ENCODE peak calls at places on chromosome 17, in nine cellular contexts. F is vagina, G is HCT116, Z is IMR-90, B is upper lobe of left lung, C is breast epithelium, V is transverse colon, X is adrenal gland, I is GM12878. E is an unnamed sample.

GRCh38 chr17:2218426-2218825 is 85.2 kb downstream of the SMG6 start:
- DNase-seq in C (no peak), Z (no peak), G (no peak), I (no peak), X (no peak), V (no peak), B (no peak), F (no peak), E (no peak)

GRCh38 chr17:8226536-8227237 is 16.3 kb upstream of the AURKB start:
- DNase-seq in G (peak; percentile 91), I (peak; percentile 78), V (peak; percentile 81), X (peak; percentile 88), C (peak; percentile 77), F (no peak), Z (peak; percentile 91), B (peak; percentile 57), E (peak; percentile 36)

GRCh38 chr17:50689956-50690886 is 17.5 kb downstream of the ANKRD40 start:
- DNase-seq in Z (no peak), B (no peak), G (no peak), I (no peak), F (no peak), X (peak; percentile 64), C (no peak), V (no peak), E (no peak)

GRCh38 chr17:51056813-51057510 is 63.7 kb downstream of the SPAG9 start:
- DNase-seq in Z (peak; percentile 93), F (no peak), G (peak; percentile 32), X (peak; percentile 63), B (no peak), V (no peak), C (no peak), I (no peak), E (peak; percentile 33)

GRCh38 chr17:73013299-73013698 is 79.2 kb downstream of the SLC39A11 start:
- DNase-seq in G (no peak), B (no peak), I (no peak), X (no peak), V (no peak), Z (no peak), C (no peak), F (no peak), E (no peak)

GRCh38 chr17:72173475-72174116 is 52.8 kb downstream of the SOX9 start:
- DNase-seq in G (no peak), I (no peak), B (no peak), V (no peak), F (no peak), X (no peak), Z (peak; percentile 31), C (no peak), E (no peak)

GRCh38 chr17:49971848-49972485 is 3.0 kb downstream of the DLX4 start:
- DNase-seq in I (no peak), B (no peak), G (no peak), C (no peak), V (no peak), Z (no peak), F (no peak), X (no peak), E (no peak)

GRCh38 chr17:50523208-50523607 is 9.3 kb upstream of the EPN3 start:
- DNase-seq in G (no peak), I (no peak), C (no peak), F (no peak), V (no peak), Z (no peak), B (no peak), X (no peak), E (peak; percentile 72)

GRCh38 chr17:4043862-4044261 is 79.6 kb upstream of the ATP2A3 start:
- DNase-seq in X (no peak), I (peak; percentile 39), G (no peak), Z (no peak), B (no peak), V (peak; percentile 74), F (no peak), C (no peak), E (no peak)

GRCh38 chr17:67800495-67800928 is 24.8 kb upstream of the BPTF start:
- DNase-seq in F (no peak), V (peak; percentile 85), C (peak; percentile 66), I (peak; percentile 59), X (peak; percentile 88), Z (peak; percentile 75), G (peak; percentile 83), B (peak; percentile 86), E (peak; percentile 57)

GRCh38 chr17:31486351-31487062 is 95.0 kb downstream of the RAB11FIP4 start:
- DNase-seq in G (no peak), B (peak; percentile 72), F (no peak), I (no peak), C (no peak), X (no peak), Z (no peak), V (peak; percentile 44), E (no peak)

GRCh38 chr17:8954339-8954738 is 11.2 kb downstream of the PIK3R5 start:
- DNase-seq in C (no peak), X (peak; percentile 57), V (peak; percentile 59), F (no peak), I (no peak), Z (no peak), G (no peak), B (peak; percentile 90), E (no peak)

GRCh38 chr17:78993241-78993956 is 13.7 kb upstream of the LGALS3BP start:
- DNase-seq in Z (peak; percentile 41), F (no peak), V (peak; percentile 60), G (no peak), X (peak; percentile 83), C (peak; percentile 65), I (no peak), B (peak; percentile 35), E (no peak)

GRCh38 chr17:69218986-69219385 is 9.6 kb downstream of the ABCA10 start:
- DNase-seq in F (no peak), V (no peak), Z (no peak), I (no peak), C (no peak), X (no peak), G (no peak), B (no peak), E (no peak)

GRCh38 chr17:48617515-48618365 is 2.6 kb upstream of the HOXB8 start:
- DNase-seq in F (no peak), B (no peak), I (no peak), Z (no peak), G (no peak), V (no peak), X (no peak), C (no peak), E (no peak)

GRCh38 chr17:42281571-42282096 is 5.4 kb upstream of the STAT5B start:
- DNase-seq in V (no peak), F (peak; percentile 64), G (no peak), Z (no peak), I (no peak), C (no peak), X (peak; percentile 20), B (peak; percentile 15), E (no peak)

GRCh38 chr17:62740066-62740465 is 68.0 kb downstream of the MARCHF10 start:
- DNase-seq in Z (peak; percentile 42), V (no peak), X (no peak), G (no peak), C (no peak), B (no peak), I (no peak), F (no peak), E (no peak)

DNA sequence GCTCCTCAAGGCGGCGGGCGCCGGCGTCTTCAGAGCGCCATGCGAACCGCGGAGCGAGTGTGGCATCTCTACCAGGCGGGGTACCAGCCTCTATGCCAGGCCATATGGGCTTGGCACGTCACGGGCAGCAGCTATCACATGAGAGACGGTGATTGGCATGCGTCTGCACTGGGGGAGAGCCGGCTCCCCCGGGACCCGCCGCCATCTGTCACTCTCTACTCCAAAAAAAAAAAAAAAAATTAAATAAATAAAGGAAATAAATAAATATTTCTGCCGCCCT is at the start of gene NEUROD2:
- DNase-seq in G (no peak), C (no peak), X (no peak), Z (no peak), F (no peak), B (no peak), I (no peak), V (no peak), E (no peak)
- H3K4me1 ChIP-seq in G (peaks cover 5% of the 10 kb centered on the region), C (peaks cover 14% of the 10 kb centered on the region), X (peaks cover 16% of the 10 kb centered on the region), Z (no peaks in the 10 kb centered on the region), F (peaks cover 34% of the 10 kb centered on the region), B (peaks cover 40% of the 10 kb centered on the region), I (peaks cover 6% of the 10 kb centered on the region), V (peaks cover 22% of the 10 kb centered on the region), E (peaks cover 17% of the 10 kb centered on the region)

GRCh38 chr17:80260791-80261158 is at the start of gene RNF213:
- DNase-seq in I (no peak), B (peak; percentile 64), G (no peak), V (peak; percentile 75), X (peak; percentile 51), F (no peak), Z (no peak), C (no peak), E (peak; percentile 29)

GRCh38 chr17:80257716-80258213 is 2.9 kb upstream of the RNF213 start:
- DNase-seq in G (no peak), Z (no peak), V (peak; percentile 68), I (no peak), C (no peak), B (no peak), F (no peak), X (no peak), E (no peak)

GRCh38 chr17:80261159-80261894 is 675 bp downstream of the RNF213 start:
- DNase-seq in I (no peak), Z (peak; percentile 32), F (no peak), B (peak; percentile 62), C (peak; percentile 67), V (peak; percentile 62), X (peak; percentile 64), G (no peak), E (peak; percentile 61)

GRCh38 chr17:80261895-80262279 is 1.2 kb downstream of the RNF213 start:
- DNase-seq in B (no peak), G (no peak), V (no peak), I (no peak), X (no peak), Z (no peak), F (no peak), C (no peak), E (no peak)

GRCh38 chr17:80259642-80260535 is 763 bp upstream of the RNF213 start:
- DNase-seq in B (peak; percentile 78), F (no peak), V (peak; percentile 73), Z (peak; percentile 65), X (peak; percentile 69), I (no peak), G (no peak), C (no peak), E (peak; percentile 60)
- TF ChIP-seq POLR2A in B (peak; percentile 84), F (no peak), V (no peak), Z (peak; percentile 51), X (peak; percentile 73), I (no peak), G (peak; percentile 11), C (no peak), E (peak; percentile 77)

DNA sequence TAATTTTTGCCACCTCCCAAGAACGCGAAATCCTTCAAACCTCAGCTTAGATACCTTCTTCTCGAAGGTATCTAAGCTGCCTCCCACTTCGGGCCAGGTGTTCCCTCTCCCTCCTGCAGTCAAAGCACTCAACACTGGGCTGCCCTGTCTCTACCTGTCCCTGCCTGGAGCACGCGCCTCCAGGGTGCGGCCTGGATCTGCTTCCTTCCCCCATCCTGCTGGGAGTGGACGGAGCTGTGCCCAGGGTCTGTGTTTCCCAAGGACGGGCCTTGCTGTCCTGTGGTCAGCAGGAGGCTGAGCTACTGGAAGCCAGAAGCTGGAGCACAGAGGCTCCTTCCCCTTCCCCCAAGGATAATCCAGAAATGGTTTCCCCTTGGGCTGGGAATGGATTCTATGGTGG is 16.7 kb downstream of the LLGL2 start:
- DNase-seq in C (no peak), G (no peak), X (no peak), I (no peak), V (peak; percentile 70), Z (no peak), B (peak; percentile 35), F (no peak), E (no peak)
- H3K4me1 ChIP-seq in C (no peaks in the 10 kb centered on the region), G (peaks cover 16% of the 10 kb centered on the region), X (no peaks in the 10 kb centered on the region), I (no peaks in the 10 kb centered on the region), V (peaks cover 54% of the 10 kb centered on the region), Z (no peaks in the 10 kb centered on the region), B (peaks cover 14% of the 10 kb centered on the region), F (peaks cover 7% of the 10 kb centered on the region), E (peaks cover 3% of the 10 kb centered on the region)

GRCh38 chr17:58985265-58985810 is 121.3 kb downstream of the TRIM37 start:
- DNase-seq in V (no peak), C (no peak), F (no peak), X (no peak), G (no peak), B (no peak), I (no peak), Z (no peak), E (no peak)
- TF ChIP-seq POLR2A in V (no peak), C (no peak), F (no peak), X (no peak), G (no peak), B (no peak), I (no peak), Z (no peak), E (no peak)

E was measured in prostate gland.